ENCODE peak calls at places on chromosomes 6 and 20, in eight cellular contexts. K is globus pallidus; H is iris pigment epithelial cell; J is left kidney; B is stimulated activated CD8-positive, alpha-beta memory T cell treated with anti-CD3 and anti-CD28 coated beads, Interleukin-15, amount 100 ng/mL, for 1 hour; X is tibial artery; S is stimulated activated CD4-positive, alpha-beta T cell treated with anti-CD3 and anti-CD28 coated beads, TNF-alpha, amount 100 ng/mL, for 48 hours; Z is RCC 7860. I is an unnamed sample.

GRCh38 chr6:26032387-26033131 is 54.7 kb upstream of the HFE start:
- DNase-seq in J (peak), Z (peak), H (peak), S (no peak), X (no peak), B (no peak), K (no peak), I (peak)

GRCh38 chr20:50691585-50692552 is 527 bp upstream of the RIPOR3 start:
- DNase-seq in J (peak), B (no peak), H (peak), X (peak), S (no peak), K (no peak), Z (no peak), I (no peak)

GRCh38 chr6:45192556-45192955 is 135.6 kb upstream of the RUNX2 start:
- DNase-seq in X (no peak), B (no peak), Z (no peak), H (peak), J (no peak), K (no peak), S (no peak), I (no peak)

GRCh38 chr6:96171112-96171511 is 155.3 kb downstream of the FUT9 start:
- DNase-seq in Z (no peak), J (no peak), S (no peak), K (peak), B (no peak), X (no peak), H (no peak), I (no peak)

GRCh38 chr6:33912177-33912576 is 108.4 kb upstream of the MLN start:
- DNase-seq in S (no peak), J (no peak), Z (no peak), K (no peak), X (no peak), B (no peak), H (no peak), I (no peak)

GRCh38 chr20:23340524-23340923 is 10.1 kb upstream of the NXT1 start:
- DNase-seq in Z (peak), S (no peak), B (no peak), H (peak), X (peak), J (peak), K (no peak), I (peak)

GRCh38 chr6:35486005-35486925 is 10.6 kb downstream of the TEAD3 start:
- DNase-seq in K (no peak), J (peak), X (no peak), Z (no peak), B (no peak), H (no peak), S (no peak), I (no peak)

GRCh38 chr6:123931928-123932327 is 128.3 kb downstream of the NKAIN2 start:
- DNase-seq in Z (no peak), H (no peak), J (no peak), X (no peak), K (no peak), S (no peak), B (no peak), I (no peak)

I was measured in NCI-H82.